ENCODE peak calls at places on chromosomes 7 and 10, in six cellular contexts. Z is astrocyte; V is right atrium auricular region; F is ascending aorta; W is naive thymus-derived CD4-positive, alpha-beta T cell; I is IMR-90. K is an unnamed sample. For H3K4me1, the result is how much of the 10 kb centered on the place peaks cover.

GRCh38 chr7:111183373-111183772 is 92.4 kb downstream of the LRRN3 start:
- DNase-seq in W (no peak), V (no peak), Z (no peak), F (no peak), I (peak), K (no peak)

GRCh38 chr10:10865303-10865702 is 152.4 kb upstream of the CELF2 start:
- DNase-seq in F (no peak), I (peak), Z (no peak), W (no peak), V (no peak), K (no peak)

GRCh38 chr10:35012781-35013180 is 77.4 kb downstream of the CUL2 start:
- DNase-seq in W (no peak), F (no peak), V (no peak), I (no peak), Z (no peak), K (no peak)

GRCh38 chr10:93678386-93678785 is 24.0 kb downstream of the FRA10AC1 start:
- DNase-seq in I (no peak), W (no peak), Z (no peak), F (no peak), V (no peak), K (no peak)

GRCh38 chr10:7121154-7121797 is 289.6 kb downstream of the SFMBT2 start:
- DNase-seq in F (peak), Z (no peak), V (no peak), W (peak), I (peak), K (peak)

GRCh38 chr10:114042895-114043531 is 653 bp upstream of the ADRB1 start:
- DNase-seq in Z (peak), I (peak), V (no peak), F (no peak), W (no peak), K (peak)

GRCh38 chr10:131267814-131268095 is 43.8 kb downstream of the TCERG1L start:
- DNase-seq in I (no peak), Z (no peak), F (no peak), V (no peak), W (no peak), K (no peak)

GRCh38 chr10:96982149-96982930 is 150.2 kb downstream of the LCOR start:
- DNase-seq in I (no peak), V (no peak), F (no peak), Z (no peak), W (no peak), K (no peak)

GRCh38 chr10:84478155-84478554 is 149.8 kb downstream of the CCSER2 start:
- DNase-seq in Z (peak), F (no peak), W (no peak), V (no peak), I (peak), K (no peak)

GRCh38 chr10:105102977-105103376 is 461.9 kb downstream of the SORCS3 start:
- DNase-seq in Z (no peak), W (no peak), F (no peak), I (no peak), V (no peak), K (no peak)

GRCh38 chr10:103693070-103693811 is 162.1 kb downstream of the SH3PXD2A start:
- DNase-seq in Z (no peak), I (no peak), W (peak), F (no peak), V (no peak), K (no peak)

GRCh38 chr10:120750167-120750566 is 101.0 kb upstream of the WDR11 start:
- DNase-seq in Z (no peak), F (no peak), W (no peak), I (no peak), V (no peak), K (no peak)

GRCh38 chr10:74750848-74751274 is 75.5 kb upstream of the KAT6B start:
- DNase-seq in V (no peak), Z (no peak), F (no peak), W (no peak), I (no peak), K (no peak)

GRCh38 chr7:150405584-150406310 is 26.6 kb downstream of the ZNF775 start:
- DNase-seq in I (peak), Z (peak), F (no peak), W (peak), V (no peak), K (no peak)

GRCh38 chr10:97184971-97185325 is 811 bp downstream of the SLIT1 start:
- DNase-seq in V (no peak), F (no peak), I (no peak), W (no peak), Z (no peak), K (no peak)

GRCh38 chr10:46294641-46295230 is 7.9 kb downstream of the ANTXRL start:
- DNase-seq in V (no peak), F (no peak), I (no peak), Z (no peak), W (no peak), K (no peak)

GRCh38 chr7:95052692-95053091 is 145.3 kb downstream of the PPP1R9A start:
- DNase-seq in W (no peak), F (no peak), Z (no peak), I (no peak), V (no peak), K (no peak)

GRCh38 chr10:76428541-76429330 is 997.3 kb downstream of the LRMDA start:
- DNase-seq in Z (peak), W (no peak), I (peak), V (no peak), F (no peak), K (no peak)

GRCh38 chr7:41732279-41733062 is 29.6 kb upstream of the INHBA start:
- DNase-seq in V (no peak), I (peak), Z (no peak), F (no peak), W (no peak), K (no peak)

GRCh38 chr7:44153948-44154335 is 12.8 kb upstream of the MYL7 start:
- DNase-seq in I (no peak), V (no peak), Z (no peak), F (no peak), W (no peak), K (no peak)

GRCh38 chr7:108002726-108003590 is at the start of gene LAMB1:
- DNase-seq in I (peak), V (peak), F (no peak), W (no peak), Z (peak), K (peak)
- H3K4me1 ChIP-seq in I (under half), V (under half), F (under half), W (under half), Z (under half), K (under half)

DNA sequence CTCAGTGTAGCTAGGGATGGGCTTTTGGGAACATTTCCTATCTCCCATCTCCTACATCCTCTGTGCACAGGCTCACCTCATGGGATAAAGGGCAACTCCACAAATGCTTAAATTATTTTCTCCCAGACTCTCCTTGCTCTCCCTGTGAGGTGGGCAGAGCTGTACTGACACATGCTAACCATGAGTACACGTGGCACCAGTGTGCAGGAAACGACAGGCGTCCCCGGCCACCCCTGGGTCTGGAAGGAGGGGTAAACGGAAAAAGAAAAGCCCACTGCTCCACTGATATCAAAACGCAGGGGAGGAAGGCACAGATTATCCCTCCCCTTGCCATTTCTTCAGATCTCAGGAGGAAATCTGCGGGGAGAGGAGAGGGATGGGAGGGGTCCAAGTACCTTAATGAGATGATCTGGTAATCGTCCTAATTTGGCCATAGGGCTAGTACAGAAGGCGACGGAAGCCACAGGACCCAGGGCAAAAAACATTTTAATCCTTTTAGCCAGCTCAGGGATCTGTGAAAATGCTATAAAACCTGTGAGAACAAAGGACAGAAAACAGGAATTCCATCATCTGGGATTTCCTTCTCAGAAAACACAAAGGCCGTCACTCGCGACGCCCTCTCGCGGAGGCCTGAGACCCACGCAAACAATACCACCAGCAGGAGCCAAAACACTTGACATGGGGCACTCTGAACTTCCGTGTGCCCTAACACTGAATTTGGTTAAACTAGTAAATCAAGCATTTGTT is 17.8 kb upstream of the CH25H start:
- DNase-seq in W (no peak), V (no peak), I (no peak), Z (no peak), F (no peak), K (no peak)
- H3K27ac ChIP-seq in W (no peak), V (peak), I (no peak), Z (no peak), F (no peak), K (peak)

GRCh38 chr7:73586911-73587310 is 8.5 kb upstream of the TBL2 start:
- DNase-seq in Z (no peak), F (no peak), V (no peak), W (no peak), I (no peak), K (no peak)

GRCh38 chr7:73582664-73583202 is 4.4 kb upstream of the TBL2 start:
- DNase-seq in V (no peak), F (no peak), W (no peak), Z (no peak), I (no peak), K (no peak)

GRCh38 chr7:73585196-73585595 is 6.8 kb upstream of the TBL2 start:
- DNase-seq in W (no peak), Z (no peak), I (no peak), V (no peak), F (no peak), K (no peak)
- H3K4me3 ChIP-seq in W (no peak), Z (no peak), I (no peak), V (no peak), F (no peak), K (no peak)

GRCh38 chr10:49173848-49174247 is 14.3 kb downstream of the TMEM273 start:
- DNase-seq in F (no peak), I (no peak), V (no peak), Z (no peak), W (no peak), K (no peak)

GRCh38 chr10:49173201-49173772 is 14.9 kb downstream of the TMEM273 start:
- DNase-seq in I (no peak), V (peak), W (no peak), F (no peak), Z (no peak), K (no peak)

GRCh38 chr10:49174926-49175500 is 13.2 kb downstream of the TMEM273 start:
- DNase-seq in Z (no peak), V (no peak), W (no peak), I (no peak), F (no peak), K (peak)

GRCh38 chr10:49175587-49176309 is 12.4 kb downstream of the TMEM273 start:
- DNase-seq in V (no peak), F (no peak), W (no peak), I (no peak), Z (no peak), K (peak)

DNA sequence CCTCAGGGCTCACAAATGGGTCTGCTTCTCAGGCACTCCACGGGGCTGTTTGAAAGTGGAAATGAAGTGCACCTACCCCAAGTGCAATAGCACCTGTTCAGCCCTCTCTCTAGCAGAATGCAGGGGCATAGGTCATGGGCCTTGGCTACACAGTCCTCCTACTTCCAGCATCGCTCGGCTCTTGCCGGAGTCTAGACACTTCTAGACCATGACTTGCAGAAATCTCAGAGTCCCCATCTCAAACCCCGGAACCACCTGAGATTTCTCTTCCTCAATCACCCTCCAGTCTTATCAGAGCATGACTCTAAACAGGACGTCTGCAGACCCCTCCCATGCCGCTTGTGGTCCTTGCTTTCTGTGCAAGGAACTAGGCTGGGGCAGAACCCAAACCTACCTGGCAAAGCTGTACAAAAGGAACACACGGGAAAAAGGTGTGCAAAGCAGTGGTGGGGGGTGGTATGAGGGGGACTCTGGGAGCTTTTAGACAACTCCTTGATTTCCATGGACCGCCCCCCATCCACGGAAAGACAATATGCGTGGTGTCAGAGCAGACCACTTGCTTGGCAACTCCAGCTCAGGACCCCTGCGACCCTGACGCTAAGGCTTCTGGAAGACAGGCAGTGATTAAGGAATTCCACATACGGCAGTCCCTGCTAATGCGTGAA is 13.8 kb downstream of the TMEM273 start:
- DNase-seq in F (no peak), Z (no peak), I (no peak), V (peak), W (no peak), K (no peak)
- H3K4me1 ChIP-seq in F (under half), Z (under half), I (under half), V (under half), W (under half), K (under half)

DNA sequence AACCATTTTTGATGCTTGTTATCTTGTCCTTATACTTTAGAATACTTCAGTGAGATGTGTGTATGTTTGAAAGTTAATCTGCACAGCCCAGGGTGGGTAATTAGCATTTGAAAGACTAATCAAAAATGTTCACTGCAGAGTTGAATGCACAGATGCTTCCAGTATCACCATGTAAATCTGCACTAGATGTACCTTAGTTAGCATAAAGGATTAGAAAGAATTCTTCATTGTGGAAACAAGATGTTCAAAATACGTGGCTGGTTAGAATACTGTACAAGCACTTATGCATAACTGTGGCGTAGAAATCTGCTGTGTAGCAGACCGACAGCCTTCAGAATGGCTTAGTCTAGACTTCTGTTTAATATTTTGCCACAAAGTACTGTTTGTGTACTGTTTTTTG is 2.2 kb upstream of the TMEM168 start:
- DNase-seq in Z (no peak), W (no peak), V (no peak), F (no peak), I (no peak), K (no peak)
- H3K27ac ChIP-seq in Z (no peak), W (no peak), V (no peak), F (no peak), I (no peak), K (no peak)

GRCh38 chr7:46939089-46939488 is 642.8 kb downstream of the TNS3 start:
- DNase-seq in W (no peak), V (no peak), I (no peak), F (no peak), Z (no peak), K (no peak)
- H3K4me3 ChIP-seq in W (no peak), V (no peak), I (no peak), F (no peak), Z (no peak), K (no peak)

DNA sequence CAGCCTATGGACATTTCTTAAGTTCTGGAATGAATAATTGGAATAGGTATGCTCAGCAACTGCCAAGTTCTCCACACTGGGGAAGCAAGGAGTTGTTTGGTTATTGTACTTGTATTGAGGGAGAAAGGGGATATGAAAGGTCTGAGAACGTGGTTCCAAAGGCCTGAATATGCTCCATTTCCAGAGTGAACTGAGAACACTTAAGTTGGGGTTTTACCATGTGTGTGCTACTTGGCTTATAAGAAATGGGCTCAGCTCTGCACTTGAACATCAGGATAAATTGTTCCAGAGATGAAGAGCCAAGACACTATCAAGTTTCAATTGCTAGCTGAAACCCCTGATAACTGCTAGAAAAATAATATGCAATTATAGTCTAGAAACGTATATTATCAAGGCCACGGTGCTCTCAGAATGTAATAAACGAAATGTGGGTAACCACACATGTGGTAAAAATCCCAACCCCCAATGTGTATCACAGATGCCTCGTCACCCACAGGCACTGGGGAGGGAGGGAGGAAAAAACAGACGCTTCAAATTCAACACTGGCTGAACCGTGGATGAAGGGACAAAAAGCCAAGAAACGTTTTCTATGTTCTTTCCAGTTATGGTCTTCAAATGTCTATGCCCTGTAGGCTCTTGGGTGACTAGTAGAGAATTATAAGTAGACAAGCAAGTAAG is 16.3 kb downstream of the ELMO1 start:
- DNase-seq in I (no peak), F (no peak), Z (no peak), W (peak), V (no peak), K (no peak)
- H3K4me1 ChIP-seq in I (under half), F (under half), Z (under half), W (under half), V (under half), K (under half)

DNA sequence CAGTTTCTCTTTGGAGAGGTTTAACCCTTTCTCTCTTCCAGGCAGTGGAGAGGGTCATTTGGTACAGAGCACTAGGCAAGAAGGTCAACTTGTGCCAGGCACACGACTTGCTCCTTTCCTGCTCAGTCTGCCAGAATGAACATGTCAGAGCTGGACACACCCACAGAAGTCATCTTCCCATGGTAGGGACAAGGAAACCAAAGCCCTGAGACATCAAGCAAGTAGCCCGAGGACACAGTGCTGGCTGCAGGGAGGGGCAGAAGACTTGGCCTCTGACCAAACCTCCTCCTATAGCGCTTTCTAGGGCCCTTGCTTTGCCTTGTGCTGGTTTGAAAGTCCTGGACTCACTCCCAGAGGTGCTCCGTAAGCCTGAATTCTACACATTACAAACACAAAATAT is 89.3 kb downstream of the ATXN7L1 start:
- DNase-seq in I (no peak), F (no peak), Z (no peak), W (no peak), V (no peak), K (no peak)
- H3K27ac ChIP-seq in I (no peak), F (no peak), Z (no peak), W (no peak), V (no peak), K (no peak)

K was measured in lung.